ENCODE peak calls at places on chromosomes 13 and 19, in seven cellular contexts. One of them, this sample, is unnamed.

GRCh38 chr13:43132911-43133310 is 109.5 kb downstream of the DNAJC15 start:
- DNase-seq in HCT116: no peak
- DNase-seq in K562: no peak
- DNase-seq in SK-N-SH: no peak
- DNase-seq in HepG2: no peak
- DNase-seq in H1: no peak
- DNase-seq in GM12878: no peak
- DNase-seq in this sample: no peak

GRCh38 chr19:10766049-10766623 is 48.3 kb downstream of the DNM2 start:
- DNase-seq in HCT116: no peak
- DNase-seq in K562: no peak
- DNase-seq in SK-N-SH: no peak
- DNase-seq in HepG2: no peak
- DNase-seq in H1: no peak
- DNase-seq in GM12878: no peak
- DNase-seq in this sample: no peak

GRCh38 chr19:281156-281853 is 9.9 kb downstream of the PLPP2 start:
- DNase-seq in HCT116: no peak
- DNase-seq in K562: no peak
- DNase-seq in SK-N-SH: no peak
- DNase-seq in HepG2: no peak
- DNase-seq in H1: no peak
- DNase-seq in GM12878: no peak
- DNase-seq in this sample: no peak

GRCh38 chr19:48819366-48819816 is 8.6 kb upstream of the BCAT2 start:
- DNase-seq in HCT116: peak
- DNase-seq in K562: peak
- DNase-seq in SK-N-SH: no peak
- DNase-seq in HepG2: no peak
- DNase-seq in H1: no peak
- DNase-seq in GM12878: no peak
- DNase-seq in this sample: peak

GRCh38 chr19:41920878-41921277 is 7.4 kb downstream of the ERFL start:
- DNase-seq in HCT116: no peak
- DNase-seq in K562: no peak
- DNase-seq in SK-N-SH: no peak
- DNase-seq in HepG2: no peak
- DNase-seq in H1: no peak
- DNase-seq in GM12878: no peak
- DNase-seq in this sample: no peak

GRCh38 chr13:32426191-32426980 is 1.5 kb downstream of the N4BP2L1 start:
- DNase-seq in HCT116: no peak
- DNase-seq in K562: no peak
- DNase-seq in SK-N-SH: no peak
- DNase-seq in HepG2: no peak
- DNase-seq in H1: no peak
- DNase-seq in GM12878: peak
- DNase-seq in this sample: no peak

GRCh38 chr19:58395220-58395978 is at the start of gene RNF225:
- DNase-seq in HCT116: no peak
- DNase-seq in K562: no peak
- DNase-seq in SK-N-SH: no peak
- DNase-seq in HepG2: no peak
- DNase-seq in H1: peak
- DNase-seq in GM12878: no peak
- DNase-seq in this sample: peak

GRCh38 chr19:48845384-48845783 is 9.1 kb upstream of the HSD17B14 start:
- DNase-seq in HCT116: no peak
- DNase-seq in K562: no peak
- DNase-seq in SK-N-SH: no peak
- DNase-seq in HepG2: no peak
- DNase-seq in H1: no peak
- DNase-seq in GM12878: no peak
- DNase-seq in this sample: no peak

GRCh38 chr13:74825170-74825948 is 656.6 kb downstream of the TBC1D4 start:
- DNase-seq in HCT116: no peak
- DNase-seq in K562: no peak
- DNase-seq in SK-N-SH: no peak
- DNase-seq in HepG2: no peak
- DNase-seq in H1: no peak
- DNase-seq in GM12878: no peak
- DNase-seq in this sample: no peak

GRCh38 chr13:24085662-24086061 is 74.9 kb upstream of the SPATA13 start:
- DNase-seq in HCT116: no peak
- DNase-seq in K562: no peak
- DNase-seq in SK-N-SH: no peak
- DNase-seq in HepG2: peak
- DNase-seq in H1: no peak
- DNase-seq in GM12878: no peak
- DNase-seq in this sample: peak

GRCh38 chr13:62473190-62473943 is 1057.7 kb upstream of the PCDH20 start:
- DNase-seq in HCT116: no peak
- DNase-seq in K562: no peak
- DNase-seq in SK-N-SH: no peak
- DNase-seq in HepG2: no peak
- DNase-seq in H1: no peak
- DNase-seq in GM12878: no peak
- DNase-seq in this sample: no peak

GRCh38 chr13:33441015-33441414 is 155.5 kb upstream of the STARD13 start:
- DNase-seq in HCT116: peak
- DNase-seq in K562: peak
- DNase-seq in SK-N-SH: peak
- DNase-seq in HepG2: peak
- DNase-seq in H1: no peak
- DNase-seq in GM12878: no peak
- DNase-seq in this sample: peak

GRCh38 chr13:113333076-113333475 is 30.9 kb downstream of the GRTP1 start:
- DNase-seq in HCT116: no peak
- DNase-seq in K562: no peak
- DNase-seq in SK-N-SH: no peak
- DNase-seq in HepG2: no peak
- DNase-seq in H1: no peak
- DNase-seq in GM12878: no peak
- DNase-seq in this sample: no peak

GRCh38 chr13:41916173-41916954 is 44.5 kb downstream of the VWA8 start:
- DNase-seq in HCT116: no peak
- DNase-seq in K562: peak
- DNase-seq in SK-N-SH: no peak
- DNase-seq in HepG2: no peak
- DNase-seq in H1: no peak
- DNase-seq in GM12878: peak
- DNase-seq in this sample: no peak

GRCh38 chr13:102344410-102344809 is 57.4 kb downstream of the FGF14 start:
- DNase-seq in HCT116: no peak
- DNase-seq in K562: no peak
- DNase-seq in SK-N-SH: no peak
- DNase-seq in HepG2: no peak
- DNase-seq in H1: no peak
- DNase-seq in GM12878: no peak
- DNase-seq in this sample: no peak

GRCh38 chr13:80585531-80585930 is 244.6 kb upstream of the SPRY2 start:
- DNase-seq in HCT116: no peak
- DNase-seq in K562: no peak
- DNase-seq in SK-N-SH: no peak
- DNase-seq in HepG2: no peak
- DNase-seq in H1: no peak
- DNase-seq in GM12878: no peak
- DNase-seq in this sample: no peak

GRCh38 chr13:112637017-112637801 is 49.3 kb upstream of the TUBGCP3 start:
- DNase-seq in HCT116: no peak
- DNase-seq in K562: no peak
- DNase-seq in SK-N-SH: no peak
- DNase-seq in HepG2: no peak
- DNase-seq in H1: peak
- DNase-seq in GM12878: no peak
- DNase-seq in this sample: no peak

GRCh38 chr19:48859711-48860572 is 8.5 kb downstream of the PLEKHA4 start:
- DNase-seq in HCT116: no peak
- DNase-seq in K562: peak
- DNase-seq in SK-N-SH: peak
- DNase-seq in HepG2: no peak
- DNase-seq in H1: peak
- DNase-seq in GM12878: no peak
- DNase-seq in this sample: peak

GRCh38 chr13:107210216-107211010 is 642.5 kb upstream of the ARGLU1 start:
- DNase-seq in HCT116: no peak
- DNase-seq in K562: no peak
- DNase-seq in SK-N-SH: no peak
- DNase-seq in HepG2: no peak
- DNase-seq in H1: no peak
- DNase-seq in GM12878: no peak
- DNase-seq in this sample: no peak

GRCh38 chr13:83024955-83025594 is 857.2 kb downstream of the SLITRK1 start:
- DNase-seq in HCT116: no peak
- DNase-seq in K562: no peak
- DNase-seq in SK-N-SH: no peak
- DNase-seq in HepG2: no peak
- DNase-seq in H1: no peak
- DNase-seq in GM12878: no peak
- DNase-seq in this sample: no peak

GRCh38 chr19:45075215-45076028 is 856 bp downstream of the ZNF296 start:
- DNase-seq in HCT116: peak
- DNase-seq in K562: peak
- DNase-seq in SK-N-SH: no peak
- DNase-seq in HepG2: peak
- DNase-seq in H1: peak
- DNase-seq in GM12878: peak
- DNase-seq in this sample: peak

GRCh38 chr19:58021541-58022282 is 12.1 kb upstream of the ZSCAN1 start:
- DNase-seq in HCT116: no peak
- DNase-seq in K562: peak
- DNase-seq in SK-N-SH: peak
- DNase-seq in HepG2: peak
- DNase-seq in H1: peak
- DNase-seq in GM12878: no peak
- DNase-seq in this sample: peak

GRCh38 chr13:71870036-71870435 is 3.0 kb upstream of the DACH1 start:
- DNase-seq in HCT116: no peak
- DNase-seq in K562: no peak
- DNase-seq in SK-N-SH: no peak
- DNase-seq in HepG2: no peak
- DNase-seq in H1: no peak
- DNase-seq in GM12878: no peak
- DNase-seq in this sample: no peak

GRCh38 chr19:41356984-41357739 is 3.4 kb upstream of the TGFB1 start:
- DNase-seq in HCT116: no peak
- DNase-seq in K562: no peak
- DNase-seq in SK-N-SH: peak
- DNase-seq in HepG2: no peak
- DNase-seq in H1: no peak
- DNase-seq in GM12878: no peak
- DNase-seq in this sample: no peak

GRCh38 chr13:49373699-49374098 is 70.2 kb downstream of the CAB39L start:
- DNase-seq in HCT116: no peak
- DNase-seq in K562: peak
- DNase-seq in SK-N-SH: no peak
- DNase-seq in HepG2: peak
- DNase-seq in H1: no peak
- DNase-seq in GM12878: no peak
- DNase-seq in this sample: no peak

GRCh38 chr13:34164585-34164984 is 346.6 kb downstream of the RFC3 start:
- DNase-seq in HCT116: no peak
- DNase-seq in K562: no peak
- DNase-seq in SK-N-SH: no peak
- DNase-seq in HepG2: no peak
- DNase-seq in H1: no peak
- DNase-seq in GM12878: no peak
- DNase-seq in this sample: no peak

GRCh38 chr13:40640845-40641458 is 25.5 kb downstream of the FOXO1 start:
- DNase-seq in HCT116: no peak
- DNase-seq in K562: no peak
- DNase-seq in SK-N-SH: no peak
- DNase-seq in HepG2: no peak
- DNase-seq in H1: no peak
- DNase-seq in GM12878: no peak
- DNase-seq in this sample: no peak
- TF ChIP-seq JUND in HCT116: no peak
- TF ChIP-seq JUND in K562: no peak
- TF ChIP-seq JUND in SK-N-SH: no peak
- TF ChIP-seq JUND in HepG2: no peak
- TF ChIP-seq JUND in H1: no peak
- TF ChIP-seq JUND in GM12878: no peak
- TF ChIP-seq JUND in this sample: no peak

GRCh38 chr13:30872685-30873443 is 33.2 kb upstream of the MEDAG start:
- DNase-seq in HCT116: no peak
- DNase-seq in K562: no peak
- DNase-seq in SK-N-SH: peak
- DNase-seq in HepG2: peak
- DNase-seq in H1: no peak
- DNase-seq in GM12878: no peak
- DNase-seq in this sample: no peak
- TF ChIP-seq JUND in HCT116: no peak
- TF ChIP-seq JUND in K562: no peak
- TF ChIP-seq JUND in SK-N-SH: peak
- TF ChIP-seq JUND in HepG2: no peak
- TF ChIP-seq JUND in H1: peak
- TF ChIP-seq JUND in GM12878: no peak
- TF ChIP-seq JUND in this sample: no peak

GRCh38 chr13:99265823-99266426 is 7.7 kb upstream of the GPR18 start:
- DNase-seq in HCT116: peak
- DNase-seq in K562: peak
- DNase-seq in SK-N-SH: peak
- DNase-seq in HepG2: peak
- DNase-seq in H1: no peak
- DNase-seq in GM12878: no peak
- DNase-seq in this sample: peak
- TF ChIP-seq JUND in HCT116: no peak
- TF ChIP-seq JUND in K562: no peak
- TF ChIP-seq JUND in SK-N-SH: no peak
- TF ChIP-seq JUND in HepG2: no peak
- TF ChIP-seq JUND in H1: no peak
- TF ChIP-seq JUND in GM12878: no peak
- TF ChIP-seq JUND in this sample: no peak

DNA sequence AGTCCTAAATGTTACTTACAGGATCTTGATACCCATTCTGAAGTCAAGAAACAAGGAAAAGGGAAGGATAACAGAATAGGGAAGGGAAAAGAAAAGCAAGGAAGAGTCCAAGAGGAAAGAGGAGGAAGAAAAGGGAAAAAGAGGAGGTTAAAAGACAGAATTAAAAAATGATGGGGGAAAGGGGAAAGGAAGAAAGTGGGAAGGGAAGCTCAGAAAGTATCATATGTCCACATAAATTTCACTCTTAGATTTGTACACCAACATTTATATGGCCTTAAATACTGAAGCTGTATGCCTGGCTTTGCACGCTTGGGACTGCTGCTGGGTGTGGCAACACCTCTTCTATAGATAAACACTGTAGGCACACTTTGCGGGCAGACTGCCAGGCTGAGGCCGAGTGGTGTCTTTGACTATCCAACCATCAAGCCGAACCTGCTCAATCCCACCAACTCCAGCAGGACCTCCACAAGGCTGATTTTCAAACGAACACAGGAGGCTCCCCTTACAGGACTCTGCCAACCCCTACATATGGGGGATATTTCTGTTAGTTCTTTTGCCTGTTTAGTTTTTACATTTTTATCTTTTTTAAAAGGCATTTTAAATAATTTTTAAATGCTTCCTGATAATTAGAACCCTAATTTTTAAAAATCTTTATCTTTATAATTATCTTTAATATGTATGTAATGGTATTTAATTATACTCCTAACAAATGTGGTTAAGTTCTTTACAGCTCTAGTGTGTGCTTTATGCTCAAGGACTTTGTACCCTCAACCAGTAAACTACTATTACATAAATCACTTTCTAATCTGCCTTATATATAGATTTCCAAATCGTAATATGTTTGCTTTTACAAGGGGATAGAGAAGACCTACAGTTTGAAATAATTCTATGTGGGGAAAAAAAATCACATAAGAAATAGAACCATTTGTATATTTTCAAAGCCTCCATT is 154.2 kb downstream of the DIAPH3 start:
- DNase-seq in HCT116: no peak
- DNase-seq in K562: peak
- DNase-seq in SK-N-SH: no peak
- DNase-seq in HepG2: no peak
- DNase-seq in H1: no peak
- DNase-seq in GM12878: no peak
- DNase-seq in this sample: no peak
- TF ChIP-seq JUND in HCT116: no peak
- TF ChIP-seq JUND in K562: no peak
- TF ChIP-seq JUND in SK-N-SH: no peak
- TF ChIP-seq JUND in HepG2: no peak
- TF ChIP-seq JUND in H1: no peak
- TF ChIP-seq JUND in GM12878: no peak
- TF ChIP-seq JUND in this sample: no peak